ENCODE peak calls at places on chromosomes 5 and 9, in seven cellular contexts. H, F, K, U, X, Z and J are unnamed samples.

GRCh38 chr5:180173875-180174586 is 35.0 kb downstream of the RASGEF1C start:
- DNase-seq in H (peak), F (no peak), U (no peak), Z (no peak), X (no peak), K (peak), J (no peak)

GRCh38 chr5:124980174-124980941 is 233.9 kb upstream of the ZNF608 start:
- DNase-seq in X (no peak), U (no peak), K (no peak), H (no peak), F (peak), Z (peak), J (no peak)

GRCh38 chr5:76342474-76342873 is 60.6 kb upstream of the IQGAP2 start:
- DNase-seq in K (no peak), F (no peak), H (no peak), Z (no peak), X (no peak), U (no peak), J (no peak)

GRCh38 chr9:12722131-12722530 is 28.9 kb downstream of the TYRP1 start:
- DNase-seq in F (no peak), H (no peak), X (no peak), K (peak), U (no peak), Z (no peak), J (no peak)

GRCh38 chr5:95382843-95383242 is 8.3 kb upstream of the FAM81B start:
- DNase-seq in U (no peak), H (no peak), Z (no peak), X (no peak), K (no peak), F (no peak), J (no peak)

GRCh38 chr9:2545881-2546490 is 75.6 kb upstream of the VLDLR start:
- DNase-seq in F (no peak), X (no peak), U (no peak), Z (no peak), K (no peak), H (no peak), J (no peak)

GRCh38 chr9:124969401-124969800 is 28.5 kb upstream of the GOLGA1 start:
- DNase-seq in H (no peak), Z (no peak), K (no peak), X (no peak), F (no peak), U (no peak), J (no peak)

GRCh38 chr5:144060598-144060997 is 109.9 kb downstream of the YIPF5 start:
- DNase-seq in Z (no peak), H (no peak), K (peak), X (no peak), U (no peak), F (no peak), J (no peak)

GRCh38 chr5:75049581-75050274 is 2.6 kb downstream of the GCNT4 start:
- DNase-seq in X (peak), Z (peak), H (peak), K (peak), F (no peak), U (no peak), J (no peak)

GRCh38 chr9:89902450-89902849 is 297.6 kb downstream of the GADD45G start:
- DNase-seq in X (no peak), F (no peak), H (no peak), K (peak), Z (peak), U (no peak), J (no peak)

GRCh38 chr5:35129921-35130485 is 82.3 kb upstream of the AGXT2 start:
- DNase-seq in H (no peak), F (no peak), X (peak), U (no peak), Z (no peak), K (peak), J (no peak)

GRCh38 chr5:398475-399295 is 44.3 kb upstream of the EXOC3 start:
- DNase-seq in U (no peak), X (peak), F (no peak), H (no peak), Z (peak), K (no peak), J (peak)

GRCh38 chr9:129828051-129828450 is 4.1 kb upstream of the TOR1A start:
- DNase-seq in Z (no peak), F (no peak), U (no peak), H (no peak), X (no peak), K (no peak), J (no peak)

GRCh38 chr5:151230048-151230680 is 6.3 kb upstream of the CCDC69 start:
- DNase-seq in Z (no peak), H (no peak), U (no peak), F (no peak), K (no peak), X (no peak), J (no peak)
- TF ChIP-seq CTCF in Z (no peak), H (no peak), U (no peak), F (no peak), K (no peak), X (no peak), J (no peak)

GRCh38 chr9:73577867-73578266 is 426.2 kb downstream of the ANXA1 start:
- DNase-seq in H (no peak), Z (no peak), X (no peak), F (no peak), U (no peak), K (peak), J (no peak)
- TF ChIP-seq CTCF in H (no peak), Z (no peak), X (no peak), F (no peak), U (no peak), K (no peak), J (no peak)

GRCh38 chr9:95095619-95096355 is 221.7 kb downstream of the FANCC start:
- DNase-seq in U (no peak), K (no peak), Z (no peak), X (no peak), H (no peak), F (no peak), J (no peak)

GRCh38 chr9:95096381-95096780 is 221.1 kb downstream of the FANCC start:
- DNase-seq in X (no peak), K (no peak), F (no peak), U (no peak), H (no peak), Z (peak), J (no peak)

GRCh38 chr9:95098391-95098921 is 219.1 kb downstream of the FANCC start:
- DNase-seq in F (no peak), Z (no peak), H (no peak), U (no peak), X (no peak), K (no peak), J (no peak)

GRCh38 chr9:95097279-95097678 is 220.2 kb downstream of the FANCC start:
- DNase-seq in H (no peak), F (no peak), Z (no peak), K (no peak), U (no peak), X (no peak), J (no peak)

GRCh38 chr9:95096807-95097206 is 220.7 kb downstream of the FANCC start:
- DNase-seq in X (no peak), K (no peak), F (no peak), Z (no peak), U (no peak), H (no peak), J (no peak)
- TF ChIP-seq CTCF in X (no peak), K (no peak), F (no peak), Z (no peak), U (no peak), H (peak), J (no peak)

GRCh38 chr5:39146831-39147540 is 72.4 kb downstream of the FYB1 start:
- DNase-seq in Z (no peak), U (no peak), H (no peak), F (no peak), K (no peak), X (no peak), J (no peak)

GRCh38 chr5:39149966-39150365 is 69.4 kb downstream of the FYB1 start:
- DNase-seq in K (no peak), X (no peak), H (no peak), Z (no peak), U (no peak), F (no peak), J (no peak)

GRCh38 chr5:39151731-39152130 is 67.6 kb downstream of the FYB1 start:
- DNase-seq in X (no peak), K (no peak), Z (no peak), U (no peak), F (no peak), H (no peak), J (no peak)

GRCh38 chr5:39148983-39149534 is 70.3 kb downstream of the FYB1 start:
- DNase-seq in Z (no peak), X (no peak), K (peak), U (no peak), H (no peak), F (no peak), J (no peak)
- TF ChIP-seq CTCF in Z (peak), X (peak), K (peak), U (peak), H (peak), F (peak), J (peak)

GRCh38 chr5:44603496-44604272 is 205.1 kb upstream of the MRPS30 start:
- DNase-seq in K (peak), Z (peak), U (no peak), X (no peak), H (no peak), F (no peak), J (no peak)
- TF ChIP-seq CTCF in K (no peak), Z (peak), U (no peak), X (no peak), H (no peak), F (no peak), J (no peak)

GRCh38 chr5:1564824-1565736 is 41.3 kb upstream of the LPCAT1 start:
- DNase-seq in K (no peak), Z (no peak), U (no peak), F (no peak), X (no peak), H (no peak), J (no peak)

GRCh38 chr5:1568201-1568979 is 44.6 kb upstream of the LPCAT1 start:
- DNase-seq in U (peak), H (peak), X (no peak), F (no peak), Z (no peak), K (peak), J (no peak)

GRCh38 chr5:1565737-1566734 is 42.3 kb upstream of the LPCAT1 start:
- DNase-seq in F (no peak), Z (no peak), H (no peak), K (no peak), U (no peak), X (no peak), J (no peak)

GRCh38 chr5:1570975-1571374 is 47.2 kb upstream of the LPCAT1 start:
- DNase-seq in Z (no peak), H (no peak), F (no peak), K (no peak), U (no peak), X (no peak), J (no peak)
- TF ChIP-seq CTCF in Z (no peak), H (no peak), F (no peak), K (no peak), U (no peak), X (no peak), J (no peak)

GRCh38 chr5:81513468-81513867 is 119.5 kb upstream of the ACOT12 start:
- DNase-seq in U (no peak), Z (no peak), H (no peak), X (no peak), K (no peak), F (no peak), J (no peak)
- TF ChIP-seq CTCF in U (no peak), Z (peak), H (no peak), X (no peak), K (no peak), F (no peak), J (no peak)

DNA sequence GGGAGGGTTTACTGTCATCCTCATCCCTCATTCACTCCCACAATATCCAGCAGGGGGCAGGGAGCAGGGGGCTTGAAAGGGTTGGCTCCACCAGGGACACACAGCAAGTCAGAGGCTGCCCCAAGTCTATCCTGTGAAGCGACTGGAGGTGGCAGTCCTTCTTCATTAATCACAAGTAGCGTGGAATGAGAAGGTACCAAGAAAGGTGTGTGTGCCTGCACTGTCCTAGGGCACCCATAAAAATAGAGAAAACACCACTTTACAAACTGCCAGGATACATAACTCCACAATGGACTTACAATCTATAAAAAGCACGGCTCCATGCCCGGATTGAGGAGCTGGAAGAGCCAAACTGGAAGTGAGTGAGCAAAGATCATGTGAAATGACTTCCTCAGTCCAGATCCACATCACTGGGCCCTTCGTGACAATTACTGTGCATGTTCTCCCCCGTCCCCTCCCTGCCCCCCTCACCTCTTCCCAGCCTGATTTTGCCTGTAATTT is 183.9 kb downstream of the SLIT3 start:
- DNase-seq in F (no peak), U (no peak), H (no peak), Z (peak), X (no peak), K (peak), J (no peak)
- TF ChIP-seq CTCF in F (no peak), U (peak), H (peak), Z (peak), X (no peak), K (peak), J (peak)

GRCh38 chr9:36128331-36128730 is 8.2 kb upstream of the GLIPR2 start:
- DNase-seq in F (no peak), U (no peak), Z (no peak), H (no peak), K (no peak), X (no peak), J (no peak)

GRCh38 chr9:36123511-36123910 is 13.0 kb upstream of the GLIPR2 start:
- DNase-seq in K (no peak), F (no peak), H (no peak), Z (no peak), X (no peak), U (no peak), J (no peak)

GRCh38 chr9:36125062-36125855 is 11.3 kb upstream of the GLIPR2 start:
- DNase-seq in F (no peak), U (no peak), X (no peak), H (no peak), K (no peak), Z (no peak), J (no peak)

GRCh38 chr9:36127652-36128244 is 8.8 kb upstream of the GLIPR2 start:
- DNase-seq in H (no peak), Z (no peak), U (no peak), X (no peak), K (no peak), F (no peak), J (no peak)

GRCh38 chr9:36126016-36126786 is 10.3 kb upstream of the GLIPR2 start:
- DNase-seq in F (no peak), U (no peak), H (no peak), Z (no peak), X (no peak), K (no peak), J (no peak)
- TF ChIP-seq CTCF in F (no peak), U (no peak), H (no peak), Z (no peak), X (no peak), K (no peak), J (no peak)

GRCh38 chr9:122265265-122265900 is 701 bp downstream of the MRRF start:
- DNase-seq in H (no peak), X (no peak), F (no peak), Z (peak), K (peak), U (no peak), J (no peak)
- TF ChIP-seq CTCF in H (no peak), X (no peak), F (no peak), Z (peak), K (no peak), U (no peak), J (peak)